ENCODE peak calls at places on chromosomes 2 and 18, in four cellular contexts. O, S, F and X are unnamed samples.

GRCh38 chr2:135091681-135092080 is 39.6 kb downstream of the RAB3GAP1 start:
- DNase-seq in F (no peak), S (no peak), O (no peak), X (no peak)

GRCh38 chr2:174985624-174986023 is 19.6 kb downstream of the CHN1 start:
- DNase-seq in F (peak), S (no peak), O (no peak), X (no peak)

GRCh38 chr2:134869941-134870736 is 31.7 kb downstream of the ACMSD start:
- DNase-seq in O (no peak), F (peak), S (no peak), X (no peak)

GRCh38 chr18:59353079-59353680 is 5.9 kb downstream of the LMAN1 start:
- DNase-seq in F (no peak), O (no peak), S (no peak), X (no peak)

GRCh38 chr18:62852851-62853250 is 137.5 kb downstream of the PHLPP1 start:
- DNase-seq in S (no peak), F (peak), O (no peak), X (no peak)

GRCh38 chr18:33647365-33647764 is 69.3 kb downstream of the ASXL3 start:
- DNase-seq in F (no peak), O (no peak), S (no peak), X (no peak)

GRCh38 chr2:133801956-133802355 is 233.7 kb upstream of the NCKAP5 start:
- DNase-seq in F (no peak), S (no peak), O (no peak), X (no peak)

GRCh38 chr2:72132981-72133720 is 14.5 kb downstream of the CYP26B1 start:
- DNase-seq in F (no peak), S (peak), O (peak), X (no peak)

GRCh38 chr2:127401757-127402695 is 14.3 kb upstream of the MAP3K2 start:
- DNase-seq in O (peak), F (peak), S (peak), X (no peak)

GRCh38 chr2:213288913-213289700 is 4.8 kb downstream of the SPAG16 start:
- DNase-seq in O (no peak), S (no peak), F (peak), X (no peak)

GRCh38 chr2:72770879-72771461 is 54.9 kb downstream of the EXOC6B start:
- DNase-seq in O (no peak), S (peak), F (peak), X (peak)

GRCh38 chr2:230865766-230866703 is 1.3 kb downstream of the ITM2C start:
- DNase-seq in F (no peak), O (peak), S (peak), X (no peak)

GRCh38 chr2:238487134-238487533 is 60.4 kb downstream of the ASB1 start:
- DNase-seq in O (no peak), S (no peak), F (no peak), X (no peak)

GRCh38 chr2:12416600-12416999 is 300.1 kb upstream of the TRIB2 start:
- DNase-seq in S (peak), F (peak), O (peak), X (peak)

GRCh38 chr2:175253871-175254270 is 72.4 kb upstream of the ATP5MC3 start:
- DNase-seq in F (no peak), O (no peak), S (no peak), X (no peak)

GRCh38 chr2:200376422-200377142 is 70.1 kb downstream of the SPATS2L start:
- DNase-seq in F (no peak), S (peak), O (no peak), X (peak)

GRCh38 chr18:11995445-11996189 is 14.3 kb downstream of the IMPA2 start:
- DNase-seq in S (peak), O (peak), F (peak), X (peak)

GRCh38 chr2:7950035-7950612 is 731.7 kb upstream of the ID2 start:
- DNase-seq in O (no peak), F (no peak), S (no peak), X (no peak)

GRCh38 chr2:26550276-26551015 is 72.5 kb upstream of the OTOF start:
- DNase-seq in F (no peak), O (peak), S (peak), X (no peak)

GRCh38 chr2:152505495-152505906 is 170.5 kb downstream of the FMNL2 start:
- DNase-seq in O (no peak), S (peak), F (peak), X (peak)

GRCh38 chr18:32469190-32469611 is 1.5 kb downstream of the GAREM1 start:
- DNase-seq in S (peak), F (peak), O (no peak), X (peak)

GRCh38 chr2:67965246-67965645 is 97.6 kb downstream of the C1D start:
- DNase-seq in F (no peak), S (no peak), O (no peak), X (no peak)

GRCh38 chr2:67974564-67975430 is 88.0 kb downstream of the C1D start:
- DNase-seq in F (no peak), O (no peak), S (peak), X (peak)

GRCh38 chr2:21640046-21640445 is 516.3 kb downstream of the TDRD15 start:
- DNase-seq in O (no peak), F (no peak), S (no peak), X (no peak)

GRCh38 chr2:20673686-20674308 is 6.9 kb downstream of the GDF7 start:
- DNase-seq in O (no peak), S (no peak), F (no peak), X (no peak)

GRCh38 chr2:126796931-126797621 is 101.6 kb upstream of the TEX51 start:
- DNase-seq in F (no peak), O (peak), S (peak), X (no peak)

GRCh38 chr2:64644240-64645013 is 9.3 kb downstream of the SERTAD2 start:
- DNase-seq in F (peak), S (peak), O (peak), X (peak)

GRCh38 chr2:120298173-120298835 is 45.7 kb downstream of the RALB start:
- DNase-seq in O (no peak), S (no peak), F (peak), X (no peak)

GRCh38 chr2:64488050-64488974 is 34.4 kb downstream of the LGALSL start:
- DNase-seq in F (peak), S (peak), O (peak), X (peak)

GRCh38 chr2:207421661-207422060 is 108.1 kb upstream of the CREB1 start:
- DNase-seq in O (no peak), S (no peak), F (no peak), X (no peak)

GRCh38 chr2:215654177-215654850 is 218.4 kb upstream of the FN1 start:
- DNase-seq in S (no peak), F (peak), O (no peak), X (no peak)

GRCh38 chr2:215657844-215658243 is 222.0 kb upstream of the FN1 start:
- DNase-seq in S (no peak), O (no peak), F (peak), X (no peak)

GRCh38 chr2:215660687-215661086 is 224.8 kb upstream of the FN1 start:
- DNase-seq in F (peak), S (no peak), O (no peak), X (no peak)

GRCh38 chr2:215659650-215660049 is 223.8 kb upstream of the FN1 start:
- DNase-seq in O (no peak), S (no peak), F (no peak), X (no peak)

DNA sequence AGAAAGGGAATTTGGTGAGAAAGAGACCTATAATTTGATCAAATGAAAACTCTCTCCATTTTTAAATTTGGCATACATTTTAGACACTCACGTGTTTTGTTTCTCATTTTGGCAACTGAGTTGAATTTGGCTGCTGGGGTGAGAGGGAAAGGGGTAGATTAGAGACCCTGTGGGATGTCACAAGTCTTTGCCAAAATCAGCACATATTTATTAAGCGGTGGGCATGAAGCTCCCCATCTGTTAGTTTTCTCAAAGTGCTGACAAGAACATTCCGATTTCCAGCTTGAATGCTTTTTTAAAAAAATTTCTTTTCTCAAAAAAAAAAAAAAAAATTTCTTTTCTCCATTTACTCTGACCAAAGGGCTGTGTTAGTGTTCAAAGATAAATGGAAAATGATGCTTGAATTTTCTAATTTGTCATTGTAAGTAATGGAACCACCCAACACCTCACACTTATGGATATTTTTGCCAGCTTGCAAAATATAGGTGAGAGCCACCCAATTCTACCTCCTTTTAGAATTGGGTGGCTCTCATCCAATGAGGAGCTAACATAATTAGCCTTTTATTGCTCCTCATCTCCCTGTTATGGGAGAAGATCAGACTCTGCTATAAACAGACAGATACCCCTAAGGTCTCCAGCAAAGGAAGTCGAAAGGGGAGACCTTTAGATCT is 222.9 kb upstream of the FN1 start:
- DNase-seq in F (no peak), O (no peak), S (no peak), X (no peak)
- TF ChIP-seq CTCF in F (no peak), O (no peak), S (no peak), X (no peak)

GRCh38 chr2:154875999-154876398 is 177.5 kb downstream of the KCNJ3 start:
- DNase-seq in F (no peak), S (no peak), O (no peak), X (no peak)
- TF ChIP-seq POLR2A in F (no peak), S (no peak), O (no peak), X (no peak)

GRCh38 chr2:39665811-39666488 is at the start of gene TMEM178A:
- DNase-seq in F (no peak), O (peak), S (no peak), X (no peak)
- H3K4me3 ChIP-seq in F (peak), O (peak), S (peak), X (peak)

GRCh38 chr2:166128156-166128505 is 311 bp upstream of the SCN1A start:
- DNase-seq in O (no peak), S (no peak), F (no peak), X (no peak)

GRCh38 chr2:166127217-166128155 is at the start of gene SCN1A:
- DNase-seq in S (no peak), O (no peak), F (peak), X (peak)

GRCh38 chr2:166126014-166126639 is 1.7 kb downstream of the SCN1A start:
- DNase-seq in S (no peak), O (no peak), F (no peak), X (no peak)

DNA sequence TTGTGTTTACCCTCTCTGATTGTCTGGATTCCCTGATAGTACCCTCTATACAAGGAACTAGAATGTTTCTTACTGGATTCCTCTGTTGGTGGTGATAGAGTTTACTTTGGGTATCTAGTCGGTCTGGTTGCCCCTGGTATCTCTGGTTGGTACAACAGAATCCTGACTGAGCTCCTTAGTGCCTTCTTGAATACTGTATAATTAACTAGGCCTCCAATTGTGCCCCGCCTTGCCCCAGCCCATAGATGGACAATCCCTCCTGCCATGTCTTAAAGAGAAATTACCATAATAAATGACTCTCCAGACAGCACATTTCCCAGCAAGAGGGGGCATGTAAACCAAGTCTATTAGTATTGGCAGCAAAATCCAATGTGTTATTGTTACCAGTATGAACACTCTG is 2.3 kb downstream of the SCN1A start:
- DNase-seq in S (no peak), F (no peak), O (no peak), X (no peak)
- TF ChIP-seq CTCF in S (no peak), F (no peak), O (no peak), X (no peak)

GRCh38 chr2:17658251-17658843 is 95.3 kb downstream of the SMC6 start:
- DNase-seq in S (no peak), F (peak), O (no peak), X (no peak)

GRCh38 chr2:17657759-17658158 is 95.9 kb downstream of the SMC6 start:
- DNase-seq in F (no peak), O (no peak), S (no peak), X (no peak)

GRCh38 chr2:17660219-17660618 is 93.4 kb downstream of the SMC6 start:
- DNase-seq in O (no peak), S (no peak), F (no peak), X (no peak)

GRCh38 chr2:17661460-17661859 is 92.2 kb downstream of the SMC6 start:
- DNase-seq in F (no peak), S (no peak), O (no peak), X (no peak)

GRCh38 chr2:17662723-17663122 is 90.9 kb downstream of the SMC6 start:
- DNase-seq in F (no peak), S (no peak), O (no peak), X (no peak)
- TF ChIP-seq POLR2A in F (no peak), S (no peak), O (no peak), X (no peak)

GRCh38 chr2:9629222-9630000 is 1.4 kb downstream of the YWHAQ start:
- DNase-seq in F (peak), S (no peak), O (no peak), X (peak)

GRCh38 chr2:9630750-9631483 is at the start of gene YWHAQ:
- DNase-seq in O (peak), F (peak), S (peak), X (peak)

GRCh38 chr2:9631484-9631819 is 655 bp upstream of the YWHAQ start:
- DNase-seq in O (no peak), F (no peak), S (no peak), X (no peak)

GRCh38 chr2:9630001-9630749 is 622 bp downstream of the YWHAQ start:
- DNase-seq in F (peak), S (peak), O (peak), X (peak)

DNA sequence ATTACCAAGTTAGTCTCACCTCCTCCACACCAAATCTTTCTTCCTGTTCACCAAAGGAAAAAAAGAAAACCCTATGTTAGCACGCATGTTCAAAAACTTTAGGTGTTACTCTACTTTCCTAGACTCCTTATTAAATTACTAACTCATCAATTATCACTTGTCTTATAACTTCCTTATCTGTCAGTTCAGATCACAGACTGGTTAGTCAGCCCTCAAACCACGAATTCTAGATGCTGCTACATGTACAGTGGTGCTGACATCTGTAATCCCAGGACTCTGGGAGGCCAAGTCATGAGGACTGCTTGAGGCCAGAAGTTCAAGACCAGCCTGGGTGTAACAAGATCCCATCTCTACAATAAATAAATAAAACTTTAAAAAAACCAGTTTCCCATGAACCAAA is 3.5 kb downstream of the YWHAQ start:
- DNase-seq in O (no peak), F (peak), S (no peak), X (no peak)
- H3K4me3 ChIP-seq in O (no peak), F (no peak), S (no peak), X (no peak)

DNA sequence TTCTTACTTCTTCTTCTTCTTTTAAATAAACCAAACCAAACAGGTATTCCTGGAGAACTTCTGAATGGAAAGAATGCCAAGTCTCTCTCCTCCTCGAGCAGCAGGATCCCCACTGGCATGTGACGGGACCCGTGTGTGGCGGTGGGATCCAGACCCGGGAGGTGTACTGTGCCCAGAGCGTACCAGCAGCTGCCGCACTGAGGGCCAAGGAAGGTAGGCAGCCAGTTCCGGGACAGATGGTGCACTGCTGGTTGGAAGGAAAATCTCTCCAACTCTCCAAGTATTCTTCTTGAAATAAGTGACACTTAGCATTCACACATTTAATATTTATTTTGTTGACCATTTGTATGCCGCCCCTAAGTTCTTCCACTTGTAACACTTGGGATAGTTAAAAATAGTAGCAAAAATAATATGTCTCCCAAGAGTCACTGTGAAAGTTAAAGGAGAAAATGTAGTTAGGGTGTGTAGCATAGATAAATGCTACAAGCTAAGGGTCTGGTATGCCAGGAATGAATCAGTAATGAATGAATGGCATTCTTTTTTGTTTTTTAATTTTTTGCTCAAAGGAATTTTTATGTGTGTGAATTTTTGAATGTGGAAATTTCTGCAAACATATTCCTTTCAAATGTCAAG is 349.9 kb downstream of the THSD7B start:
- DNase-seq in S (no peak), O (no peak), F (no peak), X (no peak)
- TF ChIP-seq CTCF in S (no peak), O (no peak), F (no peak), X (no peak)

DNA sequence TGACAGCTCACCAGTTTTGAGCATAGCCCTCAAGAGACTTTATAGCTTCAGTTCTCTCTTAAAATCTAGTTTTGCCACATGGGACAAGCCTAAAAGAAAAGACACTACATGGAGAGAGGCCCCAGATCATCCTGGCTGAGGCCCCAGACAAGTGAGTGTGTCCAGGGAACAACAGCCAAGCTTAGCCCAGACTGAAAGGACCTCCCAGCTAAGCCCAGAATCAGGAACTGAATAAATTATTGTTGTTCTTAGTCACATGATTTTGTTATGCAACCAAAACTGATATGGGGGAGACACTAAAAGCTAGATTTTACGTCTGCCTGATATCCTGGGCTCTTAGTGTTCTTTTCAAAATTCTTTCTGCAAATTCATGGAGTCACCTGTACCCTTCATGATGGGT is 29.3 kb upstream of the LBH start:
- DNase-seq in S (no peak), O (no peak), F (peak), X (no peak)
- TF ChIP-seq POLR2A in S (no peak), O (no peak), F (no peak), X (no peak)

GRCh38 chr2:164826293-164827243 is 15.1 kb downstream of the COBLL1 start:
- DNase-seq in O (no peak), F (peak), S (peak), X (peak)
- H3K4me3 ChIP-seq in O (no peak), F (no peak), S (no peak), X (no peak)